ENCODE peak calls at places on chromosomes 7 and 10, in five cellular contexts. K is bronchial epithelial cell, T is HCT116, S is heart right ventricle, M is stomach. Z is an unnamed sample.

GRCh38 chr7:91883676-91884362 is 3.3 kb upstream of the MTERF1 start:
- DNase-seq in K (no peak), T (no peak), M (no peak), S (no peak), Z (no peak)

GRCh38 chr7:127816354-127817190 is 164.6 kb downstream of the SND1 start:
- DNase-seq in K (no peak), S (no peak), T (no peak), M (no peak), Z (no peak)

GRCh38 chr10:30580241-30580640 is 49.3 kb downstream of the LYZL2 start:
- DNase-seq in S (no peak), M (no peak), T (no peak), K (no peak), Z (no peak)

GRCh38 chr7:2104107-2104710 is 128.5 kb downstream of the MAD1L1 start:
- DNase-seq in S (peak), M (peak), T (peak), K (peak), Z (no peak)

GRCh38 chr7:44467217-44467548 is 23.3 kb downstream of the NUDCD3 start:
- DNase-seq in M (no peak), K (no peak), T (no peak), S (no peak), Z (no peak)

GRCh38 chr10:5413012-5413938 is 918 bp downstream of the NET1 start:
- DNase-seq in K (peak), M (no peak), S (no peak), T (no peak), Z (no peak)

GRCh38 chr10:108521827-108522503 is 1357.5 kb upstream of the SORCS1 start:
- DNase-seq in T (no peak), K (no peak), S (no peak), M (no peak), Z (no peak)

GRCh38 chr10:99941942-99942835 is 67.6 kb downstream of the DNMBP start:
- DNase-seq in K (no peak), T (no peak), S (no peak), M (no peak), Z (no peak)

DNA sequence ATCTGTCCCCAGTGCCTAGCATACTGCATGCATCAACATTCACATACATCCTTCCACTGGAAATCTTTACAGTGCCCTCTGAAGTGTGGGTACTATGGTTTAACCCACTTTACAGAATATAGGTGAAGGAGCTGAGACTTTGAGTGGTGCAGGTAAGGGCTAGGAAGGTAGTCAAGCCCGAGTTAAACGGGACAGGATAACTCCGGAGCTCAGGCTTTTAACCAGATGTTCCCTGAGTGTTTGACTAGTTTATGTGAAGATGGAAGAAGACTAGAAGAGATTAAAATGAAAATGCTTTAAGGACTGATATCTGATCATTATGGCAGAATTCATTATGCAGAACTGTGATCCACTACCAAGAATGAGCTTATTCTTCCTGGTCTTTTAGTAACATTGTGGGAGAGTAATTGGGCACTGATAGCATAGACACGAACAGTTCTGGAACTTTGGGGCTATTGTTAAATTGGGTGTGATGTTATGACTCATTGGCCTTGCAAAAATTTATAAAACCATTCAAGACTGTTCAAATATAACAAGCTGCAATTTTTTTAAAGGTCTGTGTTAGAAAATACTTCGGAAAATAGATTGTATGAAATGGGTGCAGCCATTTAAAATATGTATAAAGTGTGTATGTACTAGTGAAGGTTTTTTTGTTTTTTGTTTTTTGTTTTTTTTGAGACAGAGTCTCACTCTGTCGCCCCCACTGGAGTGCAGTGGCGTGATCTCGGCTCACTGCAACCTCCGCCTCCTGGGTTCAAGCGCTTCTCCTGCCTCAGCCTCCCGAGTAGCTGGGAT is 4.4 kb downstream of the CUL1 start:
- DNase-seq in M (no peak), S (no peak), K (no peak), T (no peak), Z (no peak)
- TF ChIP-seq CTCF in M (no peak), S (no peak), K (no peak), T (no peak), Z (no peak)

GRCh38 chr7:158740657-158741293 is 36.2 kb upstream of the NCAPG2 start:
- DNase-seq in T (no peak), M (no peak), S (peak), K (peak), Z (no peak)
- TF ChIP-seq CTCF in T (no peak), M (no peak), S (no peak), K (no peak), Z (no peak)

GRCh38 chr10:126908225-126908624 is 3.0 kb downstream of the DOCK1 start:
- DNase-seq in S (no peak), M (no peak), K (no peak), T (no peak), Z (no peak)

GRCh38 chr10:126906704-126907422 is 1.6 kb downstream of the DOCK1 start:
- DNase-seq in K (no peak), S (no peak), T (no peak), M (no peak), Z (no peak)

GRCh38 chr10:126905776-126906703 is 812 bp downstream of the DOCK1 start:
- DNase-seq in T (no peak), S (peak), K (no peak), M (peak), Z (no peak)

GRCh38 chr10:126908729-126909526 is 3.7 kb downstream of the DOCK1 start:
- DNase-seq in T (no peak), K (no peak), M (no peak), S (no peak), Z (no peak)

GRCh38 chr10:126907423-126907970 is 2.3 kb downstream of the DOCK1 start:
- DNase-seq in T (no peak), K (no peak), M (no peak), S (no peak), Z (no peak)
- TF ChIP-seq CTCF in T (no peak), K (no peak), M (no peak), S (no peak), Z (no peak)

DNA sequence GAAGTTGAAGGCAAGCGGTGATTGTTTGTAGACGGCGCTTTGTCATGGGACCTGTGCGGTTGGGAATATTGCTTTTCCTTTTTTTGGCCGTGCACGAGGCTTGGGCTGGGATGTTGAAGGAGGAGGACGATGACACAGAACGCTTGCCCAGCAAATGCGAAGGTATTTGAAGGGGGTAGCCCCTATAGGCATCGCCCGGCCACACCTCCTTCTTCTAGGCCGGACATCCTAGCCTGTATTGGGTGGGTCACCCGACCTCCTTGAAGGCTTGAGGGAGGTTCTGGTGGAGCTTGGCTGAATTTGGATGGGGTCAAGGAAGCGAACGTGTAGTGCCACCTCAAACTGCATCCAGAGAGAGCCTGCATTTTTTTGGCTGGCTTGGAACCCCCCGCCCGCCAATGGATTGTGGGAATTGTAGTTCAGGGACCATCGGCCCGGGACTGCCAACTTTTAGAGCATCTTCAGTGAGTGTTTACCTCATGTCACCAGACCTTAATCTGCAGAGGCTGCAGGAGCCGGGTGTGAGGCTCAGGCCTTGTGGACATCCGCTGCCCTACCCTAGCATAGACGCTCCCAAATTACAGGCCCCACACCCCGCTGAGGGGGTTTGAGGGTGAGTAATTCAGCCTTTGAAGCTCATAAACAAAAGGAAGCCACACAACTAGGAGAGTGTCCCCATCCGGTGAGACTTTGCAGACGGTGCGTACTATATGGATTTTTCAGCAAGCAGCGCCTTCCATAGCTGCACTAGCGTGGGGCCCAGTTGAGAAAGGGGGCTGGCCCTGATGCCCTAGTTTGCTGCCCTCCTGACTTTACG is 475 bp downstream of the CNPY4 start:
- DNase-seq in K (no peak), S (peak), T (no peak), M (peak), Z (no peak)
- TF ChIP-seq CTCF in K (no peak), S (no peak), T (no peak), M (no peak), Z (no peak)

GRCh38 chr7:76512941-76513816 is 2.8 kb downstream of the UPK3B start:
- DNase-seq in T (peak), K (no peak), S (no peak), M (no peak), Z (no peak)
- TF ChIP-seq CTCF in T (no peak), K (peak), S (no peak), M (no peak), Z (peak)

Z was measured in GM12864.